ENCODE peak calls at places on chromosomes 6 and 20, in five cellular contexts. B, S, J, E and D are unnamed samples. For H3K27me3, the result is how much of the 10 kb centered on the place peaks cover.

GRCh38 chr6:99350573-99350972 is 1.1 kb upstream of the FAXC start:
- DNase-seq in J (peak), S (peak), B (no peak), E (no peak), D (no peak)

GRCh38 chr20:1819311-1820136 is 75.7 kb upstream of the SIRPA start:
- DNase-seq in J (no peak), E (no peak), B (no peak), S (peak), D (no peak)

GRCh38 chr20:34068001-34068400 is 44.0 kb downstream of the EIF2S2 start:
- DNase-seq in B (no peak), E (no peak), J (no peak), S (no peak), D (no peak)

GRCh38 chr20:19644085-19644484 is 114.0 kb upstream of the RIN2 start:
- DNase-seq in S (no peak), J (peak), E (no peak), B (no peak), D (no peak)

GRCh38 chr20:1163653-1164052 is 21.1 kb downstream of the TMEM74B start:
- DNase-seq in S (no peak), E (no peak), B (no peak), J (no peak), D (no peak)

GRCh38 chr6:69416739-69417138 is 380.1 kb downstream of the LMBRD1 start:
- DNase-seq in B (no peak), S (no peak), E (no peak), J (no peak), D (no peak)

GRCh38 chr20:38245753-38246152 is 14.8 kb downstream of the KIAA1755 start:
- DNase-seq in S (no peak), B (no peak), J (no peak), E (no peak), D (no peak)

GRCh38 chr6:28757429-28758045 is 166.2 kb downstream of the TRIM27 start:
- DNase-seq in B (no peak), S (peak), J (no peak), E (no peak), D (no peak)

GRCh38 chr20:53808733-53809132 is 215.1 kb upstream of the ZNF217 start:
- DNase-seq in B (no peak), J (no peak), E (no peak), S (no peak), D (no peak)

GRCh38 chr6:14450133-14451040 is 332.8 kb downstream of the CD83 start:
- DNase-seq in E (peak), S (no peak), J (no peak), B (no peak), D (no peak)

GRCh38 chr6:148514091-148514850 is 171.6 kb downstream of the SASH1 start:
- DNase-seq in E (peak), S (no peak), B (no peak), J (no peak), D (no peak)

GRCh38 chr20:36141310-36141709 is 13.2 kb upstream of the EPB41L1 start:
- DNase-seq in E (no peak), J (no peak), S (no peak), B (no peak), D (no peak)

GRCh38 chr6:29589423-29590048 is 4.6 kb downstream of the OR2H2 start:
- DNase-seq in B (peak), S (peak), E (peak), J (peak), D (peak)

GRCh38 chr20:24453917-24454316 is 15.5 kb upstream of the SYNDIG1 start:
- DNase-seq in S (no peak), B (no peak), J (no peak), E (no peak), D (no peak)

GRCh38 chr6:11732036-11732545 is 46.5 kb downstream of the ADTRP start:
- DNase-seq in E (peak), B (no peak), J (no peak), S (no peak), D (no peak)

GRCh38 chr20:1184638-1185315 is at the start of gene TMEM74B:
- DNase-seq in J (peak), B (no peak), S (peak), E (no peak), D (no peak)

GRCh38 chr6:50353603-50354002 is 303.9 kb upstream of the DEFB112 start:
- DNase-seq in S (peak), J (no peak), E (no peak), B (no peak), D (peak)

GRCh38 chr6:33984466-33985332 is 161.2 kb downstream of the GRM4 start:
- DNase-seq in J (no peak), E (no peak), B (no peak), S (no peak), D (no peak)

GRCh38 chr20:12064540-12064939 is 146.8 kb downstream of the BTBD3 start:
- DNase-seq in J (no peak), B (no peak), S (no peak), E (no peak), D (no peak)

GRCh38 chr20:1623501-1624250 is 3.9 kb upstream of the SIRPB1 start:
- DNase-seq in E (no peak), J (peak), B (no peak), S (no peak), D (no peak)

GRCh38 chr6:14747881-14748520 is 497.9 kb upstream of the JARID2 start:
- DNase-seq in S (no peak), B (no peak), J (no peak), E (peak), D (no peak)

GRCh38 chr6:153069897-153070296 is 61.2 kb downstream of the RGS17 start:
- DNase-seq in S (no peak), J (no peak), E (no peak), B (no peak), D (no peak)

GRCh38 chr6:30754631-30755030 is 10.3 kb upstream of the IER3 start:
- DNase-seq in E (peak), J (no peak), S (no peak), B (no peak), D (no peak)

GRCh38 chr6:170024940-170025339 is 265.9 kb downstream of the DLL1 start:
- DNase-seq in E (peak), B (no peak), S (no peak), J (peak), D (no peak)

GRCh38 chr20:5668529-5668868 is 81.7 kb upstream of the SHLD1 start:
- DNase-seq in J (no peak), S (no peak), E (no peak), B (no peak), D (no peak)

GRCh38 chr6:90086517-90086916 is 192.2 kb downstream of the GJA10 start:
- DNase-seq in S (no peak), J (peak), E (peak), B (no peak), D (no peak)

GRCh38 chr20:11716239-11716944 is 201.3 kb upstream of the BTBD3 start:
- DNase-seq in J (peak), E (peak), B (no peak), S (peak), D (peak)

GRCh38 chr20:22763257-22763906 is 179.0 kb upstream of the FOXA2 start:
- DNase-seq in S (no peak), B (no peak), J (no peak), E (no peak), D (no peak)

GRCh38 chr6:134651519-134651918 is 298.4 kb downstream of the ALDH8A1 start:
- DNase-seq in E (no peak), J (no peak), B (no peak), S (no peak), D (no peak)

GRCh38 chr20:25270829-25271251 is 23.0 kb downstream of the PYGB start:
- DNase-seq in E (no peak), B (no peak), J (no peak), S (no peak), D (no peak)

GRCh38 chr6:98576811-98577210 is 257.6 kb upstream of the POU3F2 start:
- DNase-seq in E (no peak), B (no peak), J (no peak), S (no peak), D (no peak)

GRCh38 chr6:129507059-129507807 is 202.7 kb downstream of the ARHGAP18 start:
- DNase-seq in E (no peak), B (no peak), S (no peak), J (no peak), D (no peak)

GRCh38 chr6:125546827-125547226 is 202.6 kb upstream of the HEY2 start:
- DNase-seq in S (peak), J (no peak), E (peak), B (no peak), D (no peak)

DNA sequence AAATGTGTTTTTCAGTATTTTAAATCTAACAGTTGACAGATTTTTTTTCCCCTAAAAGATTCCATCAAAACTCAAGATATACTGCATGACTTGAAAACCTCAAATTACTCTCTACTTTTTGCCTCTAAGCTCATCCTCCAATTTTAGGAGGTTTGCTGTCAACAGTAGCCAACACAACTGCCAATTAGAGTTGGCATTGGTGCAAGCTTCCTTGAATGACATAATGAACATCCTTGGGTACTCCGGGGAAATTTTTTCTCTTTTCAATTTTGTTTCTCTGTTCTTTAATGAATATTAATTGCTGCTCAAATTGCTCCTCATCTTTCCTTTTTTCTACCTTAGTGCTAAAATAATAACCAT is 34.4 kb downstream of the SLC22A23 start:
- DNase-seq in E (no peak), B (no peak), S (no peak), J (no peak), D (no peak)
- H3K27ac ChIP-seq in E (no peak), B (no peak), S (peak), J (peak), D (no peak)

DNA sequence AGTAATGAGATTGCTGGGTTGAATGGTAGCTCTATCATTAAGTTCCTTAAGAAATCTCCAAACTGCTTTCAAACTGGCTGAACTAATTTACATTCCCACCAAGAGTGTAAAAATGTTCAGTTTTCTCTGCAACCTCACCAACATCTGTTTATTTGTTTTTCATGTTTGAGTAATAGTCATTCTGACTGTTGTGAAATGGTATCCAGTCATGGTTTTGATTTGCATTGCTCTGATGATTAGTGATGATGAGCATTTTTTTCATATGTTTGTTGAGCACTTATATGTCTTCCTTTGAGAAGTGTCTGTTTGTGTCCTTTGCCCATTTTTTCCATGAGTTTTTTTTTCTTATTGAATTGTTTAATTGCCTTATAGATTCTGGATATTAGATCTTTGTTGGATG is 24.9 kb downstream of the DEFB125 start:
- DNase-seq in B (no peak), E (no peak), S (no peak), J (no peak), D (no peak)
- H3K27me3 ChIP-seq in B (under half), E (under half), S (under half), J (under half), D (under half)

DNA sequence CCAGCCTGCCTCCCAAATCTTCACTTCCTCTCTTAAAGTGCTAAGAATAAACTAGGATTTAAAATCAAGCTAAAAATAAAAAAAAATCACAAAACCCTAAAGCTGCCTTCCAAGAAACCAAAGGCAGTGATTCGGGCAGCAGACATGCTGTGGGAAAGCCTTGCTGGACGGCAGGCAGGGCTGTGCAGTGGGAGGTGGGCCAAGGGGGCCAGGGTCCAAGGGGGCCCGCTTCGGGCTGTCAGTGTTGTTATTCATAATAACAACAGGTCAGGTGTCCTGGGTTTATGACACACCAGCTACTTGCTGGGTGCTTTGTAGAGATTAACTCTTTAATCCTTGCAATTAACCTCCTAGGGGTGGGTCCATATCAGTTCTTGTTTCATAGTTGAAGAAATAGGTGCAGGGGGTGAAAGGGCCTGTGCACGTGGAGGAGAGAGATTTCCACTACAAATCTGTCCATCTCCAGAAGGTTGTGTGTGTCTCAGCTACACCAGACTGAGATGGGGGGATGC is 40.4 kb downstream of the CD40 start:
- DNase-seq in B (no peak), J (no peak), S (no peak), E (no peak), D (no peak)
- H3K27ac ChIP-seq in B (no peak), J (no peak), S (no peak), E (no peak), D (no peak)

GRCh38 chr20:152131-152530 is 5.1 kb upstream of the DEFB127 start:
- DNase-seq in J (no peak), E (no peak), B (no peak), S (no peak), D (no peak)

DNA sequence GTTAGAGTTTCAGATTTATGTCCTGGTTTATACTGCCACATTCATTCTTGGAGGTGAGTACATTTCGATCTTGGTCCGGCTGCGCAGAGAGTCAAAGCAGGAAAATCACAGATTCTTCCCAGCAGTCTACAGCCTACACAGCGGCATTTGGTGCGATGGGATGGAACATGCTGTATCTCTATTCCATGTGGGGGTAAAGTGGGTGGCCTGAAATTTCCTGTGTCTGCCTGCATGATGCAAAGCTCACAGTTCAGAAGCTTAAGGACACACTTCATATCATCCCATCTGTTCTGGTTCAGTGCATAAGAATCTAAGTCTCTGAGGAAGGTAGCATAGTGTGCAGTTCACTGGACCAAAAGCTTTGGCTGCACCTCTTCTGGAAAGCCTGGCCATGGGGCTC is at the start of gene DEFB127:
- DNase-seq in S (no peak), E (no peak), J (no peak), B (no peak), D (no peak)
- H3K27me3 ChIP-seq in S (under half), E (under half), J (under half), B (under half), D (under half)

DNA sequence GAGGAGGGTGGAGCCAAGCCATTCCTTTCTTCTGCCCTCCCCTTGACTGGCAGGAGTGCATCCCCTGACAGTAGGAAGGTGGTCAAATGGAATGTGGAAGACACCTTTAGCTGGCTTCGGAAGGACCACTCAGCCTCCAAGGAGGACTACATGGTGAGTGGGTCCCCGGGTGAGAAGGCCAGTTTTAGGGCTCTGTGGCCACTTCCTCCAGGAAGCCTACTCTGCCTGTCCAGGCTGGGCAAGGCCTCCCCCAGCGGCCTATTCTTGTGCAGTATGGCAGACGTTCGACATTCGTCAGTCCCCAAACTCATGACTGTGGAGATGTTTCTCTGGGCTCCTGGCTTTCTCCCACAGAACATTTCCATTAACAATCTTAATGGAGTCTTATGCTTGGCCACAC is 9.1 kb downstream of the PCIF1 start:
- DNase-seq in E (no peak), S (no peak), B (no peak), J (no peak), D (no peak)
- H3K27ac ChIP-seq in E (no peak), S (no peak), B (no peak), J (peak), D (no peak)

GRCh38 chr6:119481098-119481497 is 131.5 kb upstream of the MAN1A1 start:
- DNase-seq in J (no peak), E (no peak), S (no peak), B (no peak), D (no peak)
- H3K27me3 ChIP-seq in J (under half), E (under half), S (under half), B (under half), D (under half)

GRCh38 chr20:4152696-4153235 is 137.4 kb upstream of the RNF24 start:
- DNase-seq in J (no peak), E (peak), S (no peak), B (no peak), D (no peak)
- H3K27ac ChIP-seq in J (no peak), E (no peak), S (no peak), B (no peak), D (no peak)

GRCh38 chr20:61173966-61174725 is 77.9 kb upstream of the CDH4 start:
- DNase-seq in E (peak), S (no peak), B (no peak), J (no peak), D (no peak)

GRCh38 chr20:61170921-61171320 is 81.1 kb upstream of the CDH4 start:
- DNase-seq in E (no peak), B (no peak), J (no peak), S (no peak), D (no peak)

GRCh38 chr20:61170521-61170920 is 81.5 kb upstream of the CDH4 start:
- DNase-seq in J (no peak), E (no peak), B (no peak), S (peak), D (no peak)

GRCh38 chr20:61169870-61170269 is 82.2 kb upstream of the CDH4 start:
- DNase-seq in E (no peak), J (no peak), B (no peak), S (no peak), D (no peak)

DNA sequence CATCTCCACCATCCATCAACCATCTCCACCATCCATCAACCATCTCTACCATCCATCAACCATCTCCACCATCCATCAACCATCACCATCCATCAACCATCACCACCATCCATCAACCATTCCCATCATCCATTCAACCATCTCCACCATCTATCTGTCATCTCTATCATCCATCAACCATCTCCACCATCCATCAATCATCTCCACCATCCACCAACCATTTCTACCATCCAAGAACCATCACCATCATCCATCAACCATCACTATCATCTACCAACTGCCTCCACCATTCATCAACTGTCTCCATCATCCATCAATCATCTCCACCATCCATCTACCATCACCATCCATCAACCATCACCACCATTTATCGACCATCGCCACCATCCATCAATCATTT is 78.8 kb upstream of the CDH4 start:
- DNase-seq in B (no peak), S (no peak), E (no peak), J (no peak), D (no peak)
- H3K27me3 ChIP-seq in B (under half), S (under half), E (under half), J (under half), D (under half)

DNA sequence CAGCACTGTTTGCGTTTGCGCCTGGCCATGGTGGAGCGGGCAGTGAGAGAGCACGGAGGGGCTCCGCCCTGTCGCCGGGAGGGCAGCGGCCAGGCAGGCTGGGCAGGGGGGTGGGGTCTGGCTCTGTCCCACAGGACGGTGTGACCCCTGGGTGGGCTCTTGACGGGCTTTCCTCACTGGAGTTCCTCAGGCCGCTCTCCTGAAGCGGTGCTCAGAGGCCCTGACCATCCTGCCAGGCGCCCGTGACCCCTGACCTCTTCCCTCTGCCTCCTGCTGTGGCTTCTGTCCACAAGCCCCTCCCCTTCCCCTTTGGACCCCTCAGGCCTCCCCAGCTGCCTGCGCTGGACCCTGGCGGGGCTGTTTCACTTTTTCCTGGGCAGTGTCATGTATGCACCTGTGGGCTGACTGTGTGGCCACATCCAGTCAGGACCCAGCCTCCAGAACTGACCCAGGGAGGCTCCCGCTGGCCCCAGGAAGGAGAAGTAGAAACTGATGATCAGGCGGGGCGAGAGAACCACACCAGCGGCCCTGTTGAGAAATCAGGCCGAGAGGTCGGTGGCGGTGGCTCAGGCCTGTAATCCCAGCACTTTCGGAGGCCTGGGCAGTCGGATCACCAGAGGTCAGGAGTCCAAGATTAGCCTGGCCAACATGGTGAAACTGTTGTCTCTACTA is 1.2 kb downstream of the OGFR start:
- DNase-seq in J (peak), E (no peak), S (no peak), B (peak), D (no peak)
- H3K27ac ChIP-seq in J (peak), E (peak), S (no peak), B (peak), D (no peak)